ENCODE peak calls at places on chromosomes 7 and 10, in ten cellular contexts. One of them, this sample, is unnamed.

GRCh38 chr10:35127289-35127891 is 744 bp downstream of the CREM start:
- DNase-seq in ELF-1: peak; percentile 70
- DNase-seq in NAMALWA: peak; percentile 61
- DNase-seq in HCT116: no peak
- DNase-seq in T1000: peak; percentile 41
- DNase-seq in pancreas: peak; percentile 57
- DNase-seq in naive thymus-derived CD8-positive, alpha-beta T cell: peak; percentile 79
- DNase-seq in lower lobe of right lung: peak; percentile 78
- DNase-seq in T-helper 1 cell: peak; percentile 43
- DNase-seq in activated CD4-positive, alpha-beta memory T cell treated with anti-CD3 and anti-CD28 coated beads, Interleukin-2, amount 10 ng/mL, durations not matched to agents 7 days and 5 days: peak; percentile 64
- DNase-seq in this sample: peak; percentile 66

GRCh38 chr7:90180649-90181048 is 26.4 kb downstream of the STEAP1 start:
- DNase-seq in lower lobe of right lung: no peak
- DNase-seq in NAMALWA: no peak
- DNase-seq in HCT116: peak; percentile 32
- DNase-seq in ELF-1: no peak
- DNase-seq in T-helper 1 cell: no peak
- DNase-seq in naive thymus-derived CD8-positive, alpha-beta T cell: no peak
- DNase-seq in T1000: no peak
- DNase-seq in pancreas: no peak
- DNase-seq in activated CD4-positive, alpha-beta memory T cell treated with anti-CD3 and anti-CD28 coated beads, Interleukin-2, amount 10 ng/mL, durations not matched to agents 7 days and 5 days: no peak
- DNase-seq in this sample: no peak

GRCh38 chr10:42991442-42992098 is 85.3 kb upstream of the RET start:
- DNase-seq in naive thymus-derived CD8-positive, alpha-beta T cell: no peak
- DNase-seq in lower lobe of right lung: no peak
- DNase-seq in T-helper 1 cell: no peak
- DNase-seq in NAMALWA: no peak
- DNase-seq in T1000: no peak
- DNase-seq in ELF-1: no peak
- DNase-seq in pancreas: peak; percentile 6
- DNase-seq in HCT116: no peak
- DNase-seq in activated CD4-positive, alpha-beta memory T cell treated with anti-CD3 and anti-CD28 coated beads, Interleukin-2, amount 10 ng/mL, durations not matched to agents 7 days and 5 days: no peak
- DNase-seq in this sample: peak; percentile 31

GRCh38 chr10:30241422-30242110 is 107.5 kb downstream of the MTPAP start:
- DNase-seq in activated CD4-positive, alpha-beta memory T cell treated with anti-CD3 and anti-CD28 coated beads, Interleukin-2, amount 10 ng/mL, durations not matched to agents 7 days and 5 days: no peak
- DNase-seq in T1000: no peak
- DNase-seq in HCT116: no peak
- DNase-seq in pancreas: no peak
- DNase-seq in lower lobe of right lung: no peak
- DNase-seq in T-helper 1 cell: no peak
- DNase-seq in ELF-1: no peak
- DNase-seq in naive thymus-derived CD8-positive, alpha-beta T cell: no peak
- DNase-seq in NAMALWA: no peak
- DNase-seq in this sample: no peak

GRCh38 chr7:8423057-8423456 is 10.4 kb upstream of the NXPH1 start:
- DNase-seq in naive thymus-derived CD8-positive, alpha-beta T cell: no peak
- DNase-seq in HCT116: no peak
- DNase-seq in T1000: no peak
- DNase-seq in pancreas: no peak
- DNase-seq in activated CD4-positive, alpha-beta memory T cell treated with anti-CD3 and anti-CD28 coated beads, Interleukin-2, amount 10 ng/mL, durations not matched to agents 7 days and 5 days: no peak
- DNase-seq in lower lobe of right lung: no peak
- DNase-seq in T-helper 1 cell: no peak
- DNase-seq in NAMALWA: no peak
- DNase-seq in ELF-1: no peak
- DNase-seq in this sample: no peak

GRCh38 chr7:41133700-41134099 is 569.2 kb downstream of the INHBA start:
- DNase-seq in pancreas: no peak
- DNase-seq in lower lobe of right lung: no peak
- DNase-seq in NAMALWA: no peak
- DNase-seq in HCT116: no peak
- DNase-seq in naive thymus-derived CD8-positive, alpha-beta T cell: no peak
- DNase-seq in activated CD4-positive, alpha-beta memory T cell treated with anti-CD3 and anti-CD28 coated beads, Interleukin-2, amount 10 ng/mL, durations not matched to agents 7 days and 5 days: no peak
- DNase-seq in ELF-1: no peak
- DNase-seq in T1000: no peak
- DNase-seq in T-helper 1 cell: no peak
- DNase-seq in this sample: no peak

GRCh38 chr7:105096306-105096705 is 82.3 kb downstream of the KMT2E start:
- DNase-seq in activated CD4-positive, alpha-beta memory T cell treated with anti-CD3 and anti-CD28 coated beads, Interleukin-2, amount 10 ng/mL, durations not matched to agents 7 days and 5 days: no peak
- DNase-seq in lower lobe of right lung: no peak
- DNase-seq in pancreas: no peak
- DNase-seq in NAMALWA: no peak
- DNase-seq in T1000: no peak
- DNase-seq in HCT116: no peak
- DNase-seq in T-helper 1 cell: no peak
- DNase-seq in naive thymus-derived CD8-positive, alpha-beta T cell: no peak
- DNase-seq in ELF-1: no peak
- DNase-seq in this sample: no peak

GRCh38 chr7:36080843-36081242 is 72.2 kb upstream of the EEPD1 start:
- DNase-seq in NAMALWA: no peak
- DNase-seq in lower lobe of right lung: no peak
- DNase-seq in activated CD4-positive, alpha-beta memory T cell treated with anti-CD3 and anti-CD28 coated beads, Interleukin-2, amount 10 ng/mL, durations not matched to agents 7 days and 5 days: no peak
- DNase-seq in ELF-1: no peak
- DNase-seq in pancreas: no peak
- DNase-seq in T-helper 1 cell: no peak
- DNase-seq in T1000: no peak
- DNase-seq in naive thymus-derived CD8-positive, alpha-beta T cell: no peak
- DNase-seq in HCT116: no peak
- DNase-seq in this sample: no peak

GRCh38 chr7:74485611-74486010 is 31.9 kb downstream of the GTF2IRD1 start:
- DNase-seq in activated CD4-positive, alpha-beta memory T cell treated with anti-CD3 and anti-CD28 coated beads, Interleukin-2, amount 10 ng/mL, durations not matched to agents 7 days and 5 days: no peak
- DNase-seq in T-helper 1 cell: no peak
- DNase-seq in naive thymus-derived CD8-positive, alpha-beta T cell: no peak
- DNase-seq in lower lobe of right lung: no peak
- DNase-seq in HCT116: no peak
- DNase-seq in ELF-1: no peak
- DNase-seq in pancreas: no peak
- DNase-seq in NAMALWA: no peak
- DNase-seq in T1000: no peak
- DNase-seq in this sample: no peak

GRCh38 chr7:86926732-86927131 is 132.7 kb downstream of the ELAPOR2 start:
- DNase-seq in ELF-1: peak; percentile 36
- DNase-seq in HCT116: peak; percentile 24
- DNase-seq in naive thymus-derived CD8-positive, alpha-beta T cell: peak; percentile 63
- DNase-seq in lower lobe of right lung: no peak
- DNase-seq in NAMALWA: peak; percentile 77
- DNase-seq in pancreas: no peak
- DNase-seq in T-helper 1 cell: no peak
- DNase-seq in activated CD4-positive, alpha-beta memory T cell treated with anti-CD3 and anti-CD28 coated beads, Interleukin-2, amount 10 ng/mL, durations not matched to agents 7 days and 5 days: no peak
- DNase-seq in T1000: peak; percentile 17
- DNase-seq in this sample: no peak

GRCh38 chr7:47647213-47647985 is 65.5 kb upstream of the TNS3 start:
- DNase-seq in lower lobe of right lung: no peak
- DNase-seq in activated CD4-positive, alpha-beta memory T cell treated with anti-CD3 and anti-CD28 coated beads, Interleukin-2, amount 10 ng/mL, durations not matched to agents 7 days and 5 days: no peak
- DNase-seq in pancreas: no peak
- DNase-seq in T1000: no peak
- DNase-seq in NAMALWA: peak; percentile 55
- DNase-seq in T-helper 1 cell: no peak
- DNase-seq in ELF-1: peak; percentile 35
- DNase-seq in naive thymus-derived CD8-positive, alpha-beta T cell: no peak
- DNase-seq in HCT116: no peak
- DNase-seq in this sample: no peak

GRCh38 chr7:42319631-42320030 is 82.6 kb upstream of the GLI3 start:
- DNase-seq in ELF-1: no peak
- DNase-seq in pancreas: no peak
- DNase-seq in naive thymus-derived CD8-positive, alpha-beta T cell: no peak
- DNase-seq in T-helper 1 cell: no peak
- DNase-seq in HCT116: no peak
- DNase-seq in T1000: no peak
- DNase-seq in NAMALWA: no peak
- DNase-seq in lower lobe of right lung: no peak
- DNase-seq in activated CD4-positive, alpha-beta memory T cell treated with anti-CD3 and anti-CD28 coated beads, Interleukin-2, amount 10 ng/mL, durations not matched to agents 7 days and 5 days: no peak
- DNase-seq in this sample: no peak

GRCh38 chr10:46037107-46037900 is 6.9 kb upstream of the NCOA4 start:
- DNase-seq in T-helper 1 cell: no peak
- DNase-seq in HCT116: no peak
- DNase-seq in ELF-1: no peak
- DNase-seq in naive thymus-derived CD8-positive, alpha-beta T cell: no peak
- DNase-seq in pancreas: no peak
- DNase-seq in NAMALWA: no peak
- DNase-seq in lower lobe of right lung: no peak
- DNase-seq in T1000: no peak
- DNase-seq in activated CD4-positive, alpha-beta memory T cell treated with anti-CD3 and anti-CD28 coated beads, Interleukin-2, amount 10 ng/mL, durations not matched to agents 7 days and 5 days: no peak
- DNase-seq in this sample: no peak

GRCh38 chr7:3399858-3400257 is 98.8 kb downstream of the SDK1 start:
- DNase-seq in pancreas: no peak
- DNase-seq in T-helper 1 cell: no peak
- DNase-seq in T1000: no peak
- DNase-seq in HCT116: peak; percentile 49
- DNase-seq in ELF-1: peak; percentile 93
- DNase-seq in NAMALWA: peak; percentile 72
- DNase-seq in naive thymus-derived CD8-positive, alpha-beta T cell: no peak
- DNase-seq in lower lobe of right lung: no peak
- DNase-seq in activated CD4-positive, alpha-beta memory T cell treated with anti-CD3 and anti-CD28 coated beads, Interleukin-2, amount 10 ng/mL, durations not matched to agents 7 days and 5 days: no peak
- DNase-seq in this sample: no peak

GRCh38 chr7:130912086-130912909 is 178.3 kb upstream of the KLF14 start:
- DNase-seq in T-helper 1 cell: no peak
- DNase-seq in ELF-1: no peak
- DNase-seq in pancreas: no peak
- DNase-seq in T1000: no peak
- DNase-seq in NAMALWA: no peak
- DNase-seq in lower lobe of right lung: no peak
- DNase-seq in HCT116: no peak
- DNase-seq in activated CD4-positive, alpha-beta memory T cell treated with anti-CD3 and anti-CD28 coated beads, Interleukin-2, amount 10 ng/mL, durations not matched to agents 7 days and 5 days: no peak
- DNase-seq in naive thymus-derived CD8-positive, alpha-beta T cell: no peak
- DNase-seq in this sample: peak; percentile 92

GRCh38 chr7:94022550-94022949 is 18.4 kb upstream of the BET1 start:
- DNase-seq in activated CD4-positive, alpha-beta memory T cell treated with anti-CD3 and anti-CD28 coated beads, Interleukin-2, amount 10 ng/mL, durations not matched to agents 7 days and 5 days: no peak
- DNase-seq in T-helper 1 cell: no peak
- DNase-seq in T1000: no peak
- DNase-seq in lower lobe of right lung: no peak
- DNase-seq in NAMALWA: peak; percentile 63
- DNase-seq in naive thymus-derived CD8-positive, alpha-beta T cell: no peak
- DNase-seq in ELF-1: no peak
- DNase-seq in pancreas: no peak
- DNase-seq in HCT116: no peak
- DNase-seq in this sample: no peak

GRCh38 chr10:51894752-51895151 is 195.4 kb upstream of the CSTF2T start:
- DNase-seq in activated CD4-positive, alpha-beta memory T cell treated with anti-CD3 and anti-CD28 coated beads, Interleukin-2, amount 10 ng/mL, durations not matched to agents 7 days and 5 days: no peak
- DNase-seq in T1000: no peak
- DNase-seq in pancreas: no peak
- DNase-seq in ELF-1: no peak
- DNase-seq in lower lobe of right lung: no peak
- DNase-seq in HCT116: no peak
- DNase-seq in naive thymus-derived CD8-positive, alpha-beta T cell: no peak
- DNase-seq in T-helper 1 cell: no peak
- DNase-seq in NAMALWA: no peak
- DNase-seq in this sample: no peak

GRCh38 chr10:49628599-49628998 is 14.8 kb downstream of the CHAT start:
- DNase-seq in naive thymus-derived CD8-positive, alpha-beta T cell: no peak
- DNase-seq in activated CD4-positive, alpha-beta memory T cell treated with anti-CD3 and anti-CD28 coated beads, Interleukin-2, amount 10 ng/mL, durations not matched to agents 7 days and 5 days: no peak
- DNase-seq in T-helper 1 cell: no peak
- DNase-seq in T1000: no peak
- DNase-seq in lower lobe of right lung: peak; percentile 30
- DNase-seq in HCT116: no peak
- DNase-seq in ELF-1: no peak
- DNase-seq in pancreas: no peak
- DNase-seq in NAMALWA: no peak
- DNase-seq in this sample: no peak

GRCh38 chr7:66283003-66283920 is 78.1 kb downstream of the TPST1 start:
- DNase-seq in lower lobe of right lung: no peak
- DNase-seq in activated CD4-positive, alpha-beta memory T cell treated with anti-CD3 and anti-CD28 coated beads, Interleukin-2, amount 10 ng/mL, durations not matched to agents 7 days and 5 days: no peak
- DNase-seq in ELF-1: no peak
- DNase-seq in HCT116: peak; percentile 26
- DNase-seq in T1000: no peak
- DNase-seq in NAMALWA: no peak
- DNase-seq in naive thymus-derived CD8-positive, alpha-beta T cell: no peak
- DNase-seq in T-helper 1 cell: no peak
- DNase-seq in pancreas: no peak
- DNase-seq in this sample: no peak

GRCh38 chr10:122461367-122461728 is at the start of gene HTRA1:
- DNase-seq in lower lobe of right lung: peak; percentile 75
- DNase-seq in HCT116: no peak
- DNase-seq in NAMALWA: no peak
- DNase-seq in naive thymus-derived CD8-positive, alpha-beta T cell: no peak
- DNase-seq in activated CD4-positive, alpha-beta memory T cell treated with anti-CD3 and anti-CD28 coated beads, Interleukin-2, amount 10 ng/mL, durations not matched to agents 7 days and 5 days: no peak
- DNase-seq in ELF-1: peak; percentile 47
- DNase-seq in pancreas: peak; percentile 73
- DNase-seq in T1000: peak; percentile 33
- DNase-seq in T-helper 1 cell: no peak
- DNase-seq in this sample: no peak

This sample was measured in SJSA1.